ENCODE peak calls at places on chromosomes 16 and 17, in eight cellular contexts. One of them, this sample, is unnamed.

GRCh38 chr17:50533720-50534148 is 1.2 kb downstream of the EPN3 start:
- DNase-seq in AG09309: no peak
- DNase-seq in RWPE1: no peak
- DNase-seq in SK-N-SH: peak
- DNase-seq in pancreas: peak
- DNase-seq in progenitor cell of endocrine pancreas: no peak
- DNase-seq in dorsolateral prefrontal cortex: peak
- DNase-seq in endothelial cell: no peak
- DNase-seq in this sample: peak

GRCh38 chr17:66614469-66614868 is 220.4 kb upstream of the CACNG5 start:
- DNase-seq in progenitor cell of endocrine pancreas: no peak
- DNase-seq in pancreas: no peak
- DNase-seq in endothelial cell: no peak
- DNase-seq in dorsolateral prefrontal cortex: no peak
- DNase-seq in SK-N-SH: no peak
- DNase-seq in RWPE1: no peak
- DNase-seq in AG09309: no peak
- DNase-seq in this sample: no peak

GRCh38 chr17:50161023-50161910 is 4.5 kb upstream of the SGCA start:
- DNase-seq in dorsolateral prefrontal cortex: peak
- DNase-seq in AG09309: no peak
- DNase-seq in RWPE1: peak
- DNase-seq in endothelial cell: peak
- DNase-seq in pancreas: peak
- DNase-seq in progenitor cell of endocrine pancreas: peak
- DNase-seq in SK-N-SH: peak
- DNase-seq in this sample: peak

GRCh38 chr17:19410875-19411291 is at the start of gene RNF112:
- DNase-seq in pancreas: no peak
- DNase-seq in AG09309: no peak
- DNase-seq in endothelial cell: no peak
- DNase-seq in dorsolateral prefrontal cortex: peak
- DNase-seq in SK-N-SH: peak
- DNase-seq in RWPE1: no peak
- DNase-seq in progenitor cell of endocrine pancreas: no peak
- DNase-seq in this sample: no peak

GRCh38 chr16:81158964-81159363 is 62.8 kb upstream of the GCSH start:
- DNase-seq in AG09309: no peak
- DNase-seq in RWPE1: no peak
- DNase-seq in SK-N-SH: no peak
- DNase-seq in progenitor cell of endocrine pancreas: no peak
- DNase-seq in pancreas: no peak
- DNase-seq in dorsolateral prefrontal cortex: peak
- DNase-seq in endothelial cell: no peak
- DNase-seq in this sample: no peak

GRCh38 chr17:77640242-77640641 is 318.3 kb upstream of the TNRC6C start:
- DNase-seq in SK-N-SH: no peak
- DNase-seq in AG09309: no peak
- DNase-seq in progenitor cell of endocrine pancreas: no peak
- DNase-seq in dorsolateral prefrontal cortex: no peak
- DNase-seq in endothelial cell: no peak
- DNase-seq in pancreas: no peak
- DNase-seq in RWPE1: no peak
- DNase-seq in this sample: no peak

GRCh38 chr17:43169561-43170139 is 1.4 kb upstream of the NBR1 start:
- DNase-seq in progenitor cell of endocrine pancreas: no peak
- DNase-seq in RWPE1: peak
- DNase-seq in pancreas: peak
- DNase-seq in dorsolateral prefrontal cortex: no peak
- DNase-seq in AG09309: no peak
- DNase-seq in endothelial cell: peak
- DNase-seq in SK-N-SH: peak
- DNase-seq in this sample: peak

GRCh38 chr17:65055708-65056638 is 567 bp downstream of the GNA13 start:
- DNase-seq in AG09309: no peak
- DNase-seq in dorsolateral prefrontal cortex: peak
- DNase-seq in RWPE1: peak
- DNase-seq in endothelial cell: peak
- DNase-seq in progenitor cell of endocrine pancreas: peak
- DNase-seq in pancreas: peak
- DNase-seq in SK-N-SH: peak
- DNase-seq in this sample: peak

GRCh38 chr16:48054881-48055601 is 100.8 kb downstream of the ABCC12 start:
- DNase-seq in SK-N-SH: peak
- DNase-seq in pancreas: peak
- DNase-seq in endothelial cell: peak
- DNase-seq in RWPE1: peak
- DNase-seq in AG09309: peak
- DNase-seq in dorsolateral prefrontal cortex: peak
- DNase-seq in progenitor cell of endocrine pancreas: peak
- DNase-seq in this sample: peak

GRCh38 chr17:36459601-36460000 is 26.9 kb upstream of the ZNHIT3 start:
- DNase-seq in progenitor cell of endocrine pancreas: no peak
- DNase-seq in endothelial cell: no peak
- DNase-seq in AG09309: no peak
- DNase-seq in RWPE1: no peak
- DNase-seq in SK-N-SH: no peak
- DNase-seq in pancreas: no peak
- DNase-seq in dorsolateral prefrontal cortex: no peak
- DNase-seq in this sample: no peak

GRCh38 chr17:36459045-36459444 is 27.4 kb upstream of the ZNHIT3 start:
- DNase-seq in endothelial cell: no peak
- DNase-seq in dorsolateral prefrontal cortex: no peak
- DNase-seq in AG09309: no peak
- DNase-seq in SK-N-SH: no peak
- DNase-seq in pancreas: no peak
- DNase-seq in progenitor cell of endocrine pancreas: no peak
- DNase-seq in RWPE1: no peak
- DNase-seq in this sample: no peak

GRCh38 chr17:36461330-36462110 is 25.0 kb upstream of the ZNHIT3 start:
- DNase-seq in AG09309: no peak
- DNase-seq in SK-N-SH: no peak
- DNase-seq in endothelial cell: no peak
- DNase-seq in progenitor cell of endocrine pancreas: no peak
- DNase-seq in RWPE1: no peak
- DNase-seq in pancreas: no peak
- DNase-seq in dorsolateral prefrontal cortex: no peak
- DNase-seq in this sample: no peak

GRCh38 chr17:36463916-36464764 is 22.3 kb upstream of the ZNHIT3 start:
- DNase-seq in progenitor cell of endocrine pancreas: peak
- DNase-seq in dorsolateral prefrontal cortex: no peak
- DNase-seq in SK-N-SH: no peak
- DNase-seq in RWPE1: peak
- DNase-seq in AG09309: no peak
- DNase-seq in endothelial cell: peak
- DNase-seq in pancreas: peak
- DNase-seq in this sample: peak

DNA sequence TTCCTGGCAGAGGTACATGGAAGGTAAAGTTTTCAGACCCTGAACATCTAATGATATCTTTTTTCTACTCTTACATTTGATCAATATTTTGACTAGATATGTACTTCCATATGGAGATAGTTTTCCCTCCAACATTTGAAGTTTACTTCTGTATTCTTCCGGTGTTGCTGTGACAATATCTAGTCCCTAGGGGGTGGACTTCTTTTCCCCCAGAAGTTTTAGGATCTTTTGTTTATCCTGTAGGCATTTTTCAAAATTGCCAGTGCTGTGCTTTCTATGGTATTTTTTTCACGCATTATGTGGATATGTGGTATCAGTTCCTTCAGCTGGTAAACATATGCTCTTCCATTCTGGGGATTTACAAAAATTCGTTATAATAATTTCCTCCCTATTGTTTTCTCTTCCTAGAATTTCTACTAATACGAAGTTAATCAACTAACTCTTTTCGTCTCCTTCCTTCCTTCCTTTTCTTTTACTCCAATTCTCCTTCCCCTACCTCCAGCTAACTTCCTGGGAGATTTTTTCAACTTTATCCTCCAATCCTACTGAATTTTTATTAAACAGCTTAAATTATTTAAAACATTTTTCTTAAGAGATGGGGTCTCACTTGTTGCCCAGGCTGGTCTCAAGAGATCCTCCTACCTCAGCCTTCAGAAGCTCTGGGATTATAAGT is 26.1 kb upstream of the ZNHIT3 start:
- DNase-seq in endothelial cell: no peak
- DNase-seq in RWPE1: no peak
- DNase-seq in dorsolateral prefrontal cortex: no peak
- DNase-seq in AG09309: no peak
- DNase-seq in SK-N-SH: no peak
- DNase-seq in pancreas: no peak
- DNase-seq in progenitor cell of endocrine pancreas: no peak
- DNase-seq in this sample: no peak
- TF ChIP-seq CTCF in endothelial cell: no peak
- TF ChIP-seq CTCF in RWPE1: no peak
- TF ChIP-seq CTCF in dorsolateral prefrontal cortex: no peak
- TF ChIP-seq CTCF in AG09309: no peak
- TF ChIP-seq CTCF in SK-N-SH: no peak
- TF ChIP-seq CTCF in pancreas: no peak
- TF ChIP-seq CTCF in progenitor cell of endocrine pancreas: no peak
- TF ChIP-seq CTCF in this sample: no peak

GRCh38 chr17:41455236-41455635 is 11.9 kb downstream of the KRT32 start:
- DNase-seq in RWPE1: no peak
- DNase-seq in AG09309: no peak
- DNase-seq in SK-N-SH: no peak
- DNase-seq in endothelial cell: no peak
- DNase-seq in progenitor cell of endocrine pancreas: no peak
- DNase-seq in dorsolateral prefrontal cortex: no peak
- DNase-seq in pancreas: no peak
- DNase-seq in this sample: no peak

GRCh38 chr17:41452276-41452675 is 11.5 kb upstream of the KRT38 start:
- DNase-seq in progenitor cell of endocrine pancreas: no peak
- DNase-seq in SK-N-SH: no peak
- DNase-seq in pancreas: no peak
- DNase-seq in dorsolateral prefrontal cortex: no peak
- DNase-seq in AG09309: no peak
- DNase-seq in endothelial cell: no peak
- DNase-seq in RWPE1: no peak
- DNase-seq in this sample: no peak

GRCh38 chr17:41457656-41458055 is 9.5 kb downstream of the KRT32 start:
- DNase-seq in endothelial cell: no peak
- DNase-seq in SK-N-SH: no peak
- DNase-seq in pancreas: no peak
- DNase-seq in progenitor cell of endocrine pancreas: no peak
- DNase-seq in dorsolateral prefrontal cortex: no peak
- DNase-seq in AG09309: no peak
- DNase-seq in RWPE1: no peak
- DNase-seq in this sample: no peak

GRCh38 chr17:41453069-41453468 is 12.3 kb upstream of the KRT38 start:
- DNase-seq in endothelial cell: no peak
- DNase-seq in pancreas: no peak
- DNase-seq in AG09309: no peak
- DNase-seq in RWPE1: no peak
- DNase-seq in dorsolateral prefrontal cortex: no peak
- DNase-seq in SK-N-SH: no peak
- DNase-seq in progenitor cell of endocrine pancreas: no peak
- DNase-seq in this sample: no peak

DNA sequence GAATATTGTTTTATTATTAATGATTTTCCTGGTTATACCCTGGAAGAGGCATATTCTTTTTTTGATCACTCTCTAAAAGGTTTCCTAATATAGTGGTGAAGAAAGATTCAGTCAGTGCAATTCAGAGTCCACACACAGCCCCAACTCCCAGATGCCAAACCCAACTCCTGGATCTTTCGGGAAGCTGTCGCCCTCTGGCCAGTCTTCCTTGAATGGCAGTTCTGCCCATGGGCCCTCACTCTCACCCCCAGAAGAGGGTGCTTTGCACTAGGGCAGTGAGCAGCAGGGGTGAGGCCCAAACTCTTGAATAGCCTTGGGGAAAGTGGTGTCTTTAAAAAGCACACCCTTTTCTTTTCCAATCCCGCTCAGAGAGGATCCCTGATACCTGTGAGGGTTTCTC is 11.0 kb downstream of the KRT32 start:
- DNase-seq in endothelial cell: no peak
- DNase-seq in progenitor cell of endocrine pancreas: no peak
- DNase-seq in RWPE1: no peak
- DNase-seq in AG09309: no peak
- DNase-seq in pancreas: no peak
- DNase-seq in SK-N-SH: no peak
- DNase-seq in dorsolateral prefrontal cortex: no peak
- DNase-seq in this sample: no peak
- TF ChIP-seq CTCF in endothelial cell: no peak
- TF ChIP-seq CTCF in progenitor cell of endocrine pancreas: no peak
- TF ChIP-seq CTCF in RWPE1: no peak
- TF ChIP-seq CTCF in AG09309: peak
- TF ChIP-seq CTCF in pancreas: no peak
- TF ChIP-seq CTCF in SK-N-SH: no peak
- TF ChIP-seq CTCF in dorsolateral prefrontal cortex: no peak
- TF ChIP-seq CTCF in this sample: no peak

GRCh38 chr16:75501359-75501758 is 6.1 kb upstream of the CHST6 start:
- DNase-seq in progenitor cell of endocrine pancreas: no peak
- DNase-seq in SK-N-SH: no peak
- DNase-seq in RWPE1: no peak
- DNase-seq in pancreas: no peak
- DNase-seq in endothelial cell: no peak
- DNase-seq in AG09309: no peak
- DNase-seq in dorsolateral prefrontal cortex: no peak
- DNase-seq in this sample: no peak

GRCh38 chr16:75506107-75506506 is 10.9 kb upstream of the CHST6 start:
- DNase-seq in SK-N-SH: no peak
- DNase-seq in pancreas: no peak
- DNase-seq in dorsolateral prefrontal cortex: no peak
- DNase-seq in progenitor cell of endocrine pancreas: no peak
- DNase-seq in RWPE1: no peak
- DNase-seq in AG09309: no peak
- DNase-seq in endothelial cell: no peak
- DNase-seq in this sample: no peak

GRCh38 chr16:75502916-75503605 is 7.8 kb upstream of the CHST6 start:
- DNase-seq in endothelial cell: no peak
- DNase-seq in progenitor cell of endocrine pancreas: no peak
- DNase-seq in RWPE1: peak
- DNase-seq in AG09309: no peak
- DNase-seq in pancreas: no peak
- DNase-seq in SK-N-SH: no peak
- DNase-seq in dorsolateral prefrontal cortex: no peak
- DNase-seq in this sample: no peak

DNA sequence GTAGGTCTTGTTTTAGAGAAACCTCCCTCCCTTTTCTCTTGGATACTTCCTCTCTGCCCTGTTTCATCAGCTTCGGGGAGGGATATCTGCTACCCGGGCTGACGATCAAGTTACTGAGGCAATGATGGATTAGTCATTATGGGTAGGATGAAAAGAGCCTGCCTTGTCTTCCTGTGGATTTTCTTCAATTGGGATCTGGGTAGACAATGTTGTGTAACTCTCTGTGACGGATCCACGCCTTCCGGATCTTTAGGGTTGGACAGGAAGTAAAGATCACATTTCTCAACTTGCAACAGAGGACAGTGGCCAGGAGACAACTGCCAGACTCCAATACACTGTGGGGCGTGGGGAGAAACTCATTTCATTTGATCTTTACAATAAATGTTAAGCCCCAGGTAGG is 11.3 kb upstream of the CHST6 start:
- DNase-seq in progenitor cell of endocrine pancreas: no peak
- DNase-seq in endothelial cell: no peak
- DNase-seq in SK-N-SH: no peak
- DNase-seq in RWPE1: peak
- DNase-seq in dorsolateral prefrontal cortex: no peak
- DNase-seq in AG09309: peak
- DNase-seq in pancreas: no peak
- DNase-seq in this sample: peak
- TF ChIP-seq CTCF in progenitor cell of endocrine pancreas: no peak
- TF ChIP-seq CTCF in endothelial cell: no peak
- TF ChIP-seq CTCF in SK-N-SH: no peak
- TF ChIP-seq CTCF in RWPE1: no peak
- TF ChIP-seq CTCF in dorsolateral prefrontal cortex: no peak
- TF ChIP-seq CTCF in AG09309: no peak
- TF ChIP-seq CTCF in pancreas: no peak
- TF ChIP-seq CTCF in this sample: no peak

GRCh38 chr16:84144301-84144858 is 597 bp downstream of the HSDL1 start:
- DNase-seq in RWPE1: peak
- DNase-seq in AG09309: no peak
- DNase-seq in SK-N-SH: peak
- DNase-seq in endothelial cell: peak
- DNase-seq in progenitor cell of endocrine pancreas: peak
- DNase-seq in pancreas: peak
- DNase-seq in dorsolateral prefrontal cortex: no peak
- DNase-seq in this sample: peak
- TF ChIP-seq CTCF in RWPE1: peak
- TF ChIP-seq CTCF in AG09309: peak
- TF ChIP-seq CTCF in SK-N-SH: peak
- TF ChIP-seq CTCF in endothelial cell: no peak
- TF ChIP-seq CTCF in progenitor cell of endocrine pancreas: peak
- TF ChIP-seq CTCF in pancreas: no peak
- TF ChIP-seq CTCF in dorsolateral prefrontal cortex: peak
- TF ChIP-seq CTCF in this sample: peak

This sample was measured in A673.